ENCODE peak calls at places on chromosome 4, in four cellular contexts. One of them, this sample, is unnamed.

GRCh38 chr4:1015179-1015578 is 3.8 kb downstream of the FGFRL1 start:
- DNase-seq in suprapubic skin: no peak
- DNase-seq in gastrocnemius medialis: no peak
- DNase-seq in uterus: no peak
- DNase-seq in this sample: no peak

GRCh38 chr4:41715155-41715554 is 33.4 kb downstream of the PHOX2B start:
- DNase-seq in gastrocnemius medialis: no peak
- DNase-seq in uterus: no peak
- DNase-seq in suprapubic skin: no peak
- DNase-seq in this sample: no peak

GRCh38 chr4:125368684-125369083 is 53.9 kb downstream of the FAT4 start:
- DNase-seq in suprapubic skin: no peak
- DNase-seq in uterus: no peak
- DNase-seq in gastrocnemius medialis: no peak
- DNase-seq in this sample: no peak

GRCh38 chr4:64503945-64504675 is 94.9 kb upstream of the TECRL start:
- DNase-seq in suprapubic skin: no peak
- DNase-seq in gastrocnemius medialis: no peak
- DNase-seq in uterus: no peak
- DNase-seq in this sample: no peak

GRCh38 chr4:152981278-152981677 is 45.2 kb downstream of the FHDC1 start:
- DNase-seq in gastrocnemius medialis: no peak
- DNase-seq in suprapubic skin: no peak
- DNase-seq in uterus: no peak
- DNase-seq in this sample: no peak

GRCh38 chr4:87848622-87849351 is 16.0 kb downstream of the MEPE start:
- DNase-seq in suprapubic skin: no peak
- DNase-seq in uterus: peak; percentile 45
- DNase-seq in gastrocnemius medialis: peak; percentile 18
- DNase-seq in this sample: no peak

GRCh38 chr4:138494931-138495330 is 252.8 kb upstream of the SLC7A11 start:
- DNase-seq in gastrocnemius medialis: no peak
- DNase-seq in uterus: no peak
- DNase-seq in suprapubic skin: no peak
- DNase-seq in this sample: no peak

GRCh38 chr4:71163317-71163716 is 169.9 kb downstream of the DCK start:
- DNase-seq in suprapubic skin: no peak
- DNase-seq in gastrocnemius medialis: no peak
- DNase-seq in uterus: no peak
- DNase-seq in this sample: no peak

GRCh38 chr4:874071-874470 is 48.1 kb upstream of the CPLX1 start:
- DNase-seq in suprapubic skin: no peak
- DNase-seq in gastrocnemius medialis: no peak
- DNase-seq in uterus: no peak
- DNase-seq in this sample: no peak

DNA sequence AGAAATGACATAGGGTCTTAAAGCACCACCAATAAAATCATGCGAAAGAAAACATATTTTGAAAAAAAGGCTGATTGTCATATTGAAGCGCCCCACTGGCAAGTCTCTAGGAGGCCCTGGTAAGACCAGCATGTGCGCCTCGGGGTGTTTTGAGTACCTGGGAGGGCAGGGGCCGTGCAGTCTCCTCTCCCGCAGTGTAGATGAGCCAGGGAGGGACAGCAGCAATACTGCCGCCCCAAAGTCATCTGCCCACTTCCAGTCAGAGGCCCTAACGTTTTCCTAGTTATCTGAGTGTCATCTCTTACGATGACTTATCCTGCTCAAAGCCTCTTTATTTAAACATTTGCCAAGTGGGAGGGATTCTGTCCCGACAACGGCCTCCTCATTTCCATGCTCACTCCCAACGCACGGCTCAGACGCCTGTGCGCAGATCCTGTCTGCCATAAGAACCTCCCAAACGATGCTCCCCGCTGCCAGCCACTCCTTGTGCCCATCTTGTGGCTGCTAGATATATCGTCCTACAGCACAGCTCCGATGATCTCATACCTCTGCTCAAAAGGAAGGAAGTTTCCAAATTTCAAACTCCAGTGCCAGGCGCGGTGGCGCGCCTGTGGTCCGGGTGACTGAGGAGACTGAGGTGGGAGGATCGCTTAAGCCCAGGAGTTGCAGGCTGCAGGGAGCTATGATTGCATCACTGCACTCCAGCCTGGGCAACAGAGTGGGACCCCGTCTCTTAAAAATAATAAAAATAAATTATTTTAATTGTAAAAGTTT is 17.2 kb upstream of the SCRG1 start:
- DNase-seq in gastrocnemius medialis: peak; percentile 45
- DNase-seq in uterus: peak; percentile 39
- DNase-seq in suprapubic skin: peak; percentile 81
- DNase-seq in this sample: peak; percentile 5
- TF ChIP-seq POLR2A in gastrocnemius medialis: no peak
- TF ChIP-seq POLR2A in uterus: no peak
- TF ChIP-seq POLR2A in suprapubic skin: peak; percentile 16
- TF ChIP-seq POLR2A in this sample: peak; percentile 23

GRCh38 chr4:53477666-53478065 is 100.2 kb downstream of the FIP1L1 start:
- DNase-seq in suprapubic skin: no peak
- DNase-seq in gastrocnemius medialis: no peak
- DNase-seq in uterus: no peak
- DNase-seq in this sample: no peak

GRCh38 chr4:53478671-53479456 is 101.4 kb downstream of the FIP1L1 start:
- DNase-seq in uterus: no peak
- DNase-seq in suprapubic skin: no peak
- DNase-seq in gastrocnemius medialis: no peak
- DNase-seq in this sample: no peak

GRCh38 chr4:53477038-53477565 is 99.7 kb downstream of the FIP1L1 start:
- DNase-seq in uterus: no peak
- DNase-seq in suprapubic skin: no peak
- DNase-seq in gastrocnemius medialis: no peak
- DNase-seq in this sample: no peak

GRCh38 chr4:53474178-53474577 is 96.7 kb downstream of the FIP1L1 start:
- DNase-seq in gastrocnemius medialis: no peak
- DNase-seq in uterus: no peak
- DNase-seq in suprapubic skin: no peak
- DNase-seq in this sample: no peak

GRCh38 chr4:53476232-53477037 is 99.0 kb downstream of the FIP1L1 start:
- DNase-seq in gastrocnemius medialis: no peak
- DNase-seq in uterus: no peak
- DNase-seq in suprapubic skin: no peak
- DNase-seq in this sample: no peak
- H3K4me3 ChIP-seq in gastrocnemius medialis: no peak overlapping the region
- H3K4me3 ChIP-seq in uterus: no peak overlapping the region
- H3K4me3 ChIP-seq in suprapubic skin: no peak overlapping the region
- H3K4me3 ChIP-seq in this sample: no peak overlapping the region

GRCh38 chr4:127631420-127631819 is 1.3 kb upstream of the INTU start:
- DNase-seq in suprapubic skin: no peak
- DNase-seq in uterus: no peak
- DNase-seq in gastrocnemius medialis: no peak
- DNase-seq in this sample: no peak

GRCh38 chr4:127630152-127630551 is 2.6 kb upstream of the INTU start:
- DNase-seq in uterus: no peak
- DNase-seq in suprapubic skin: no peak
- DNase-seq in gastrocnemius medialis: no peak
- DNase-seq in this sample: no peak

GRCh38 chr4:127634181-127634580 is 1.4 kb downstream of the INTU start:
- DNase-seq in suprapubic skin: no peak
- DNase-seq in uterus: no peak
- DNase-seq in gastrocnemius medialis: no peak
- DNase-seq in this sample: no peak

DNA sequence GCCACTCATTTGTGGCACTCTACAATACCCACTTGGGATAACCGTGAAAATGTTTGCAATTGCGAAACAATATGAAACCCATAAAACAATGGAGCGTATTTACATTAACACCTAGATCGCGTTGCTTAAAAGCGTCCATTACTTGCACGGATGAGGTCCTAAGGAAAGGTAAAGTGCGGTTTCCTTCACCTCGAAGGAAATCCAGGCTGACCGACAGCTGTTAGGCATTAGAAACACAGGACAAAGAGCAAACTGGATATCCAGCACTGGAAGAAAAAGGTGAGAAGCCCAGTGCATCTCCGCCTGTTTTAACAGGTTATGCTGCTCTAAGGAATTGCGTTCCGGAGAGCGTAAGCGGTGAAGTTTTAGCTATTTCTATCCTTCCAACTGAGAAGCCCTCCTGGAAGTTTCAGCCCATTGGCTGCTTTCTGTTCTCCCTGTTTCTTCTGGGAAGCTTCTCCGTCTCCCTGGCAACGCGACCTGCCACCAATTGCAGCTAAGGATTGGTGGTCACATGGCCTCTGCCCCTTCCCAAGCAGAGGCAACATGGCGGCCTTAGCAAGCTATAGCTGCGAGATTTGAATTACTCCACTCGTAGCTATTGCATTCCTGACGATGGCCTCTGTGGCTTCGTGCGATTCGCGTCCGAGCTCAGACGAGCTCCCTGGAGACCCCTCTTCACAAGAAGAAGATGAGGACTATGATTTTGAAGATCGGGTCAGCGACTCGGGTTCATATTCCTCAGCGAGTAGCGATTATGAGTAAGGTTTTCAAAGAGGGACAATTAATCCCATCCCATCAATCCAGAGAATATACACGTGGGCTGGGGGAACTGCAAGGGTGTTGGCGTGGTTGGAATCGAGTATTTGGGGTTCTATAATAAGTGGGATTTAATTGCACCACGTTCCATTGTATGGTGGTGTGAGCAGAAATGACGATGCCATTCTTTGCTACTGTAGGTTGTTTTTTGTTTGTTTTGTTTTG is at the start of gene INTU:
- DNase-seq in suprapubic skin: peak; percentile 95
- DNase-seq in gastrocnemius medialis: peak; percentile 91
- DNase-seq in uterus: peak; percentile 89
- DNase-seq in this sample: peak; percentile 31
- TF ChIP-seq POLR2A in suprapubic skin: no peak
- TF ChIP-seq POLR2A in gastrocnemius medialis: no peak
- TF ChIP-seq POLR2A in uterus: no peak
- TF ChIP-seq POLR2A in this sample: no peak

GRCh38 chr4:3463556-3464348 is 646 bp downstream of the DOK7 start:
- DNase-seq in uterus: no peak
- DNase-seq in gastrocnemius medialis: no peak
- DNase-seq in suprapubic skin: no peak
- DNase-seq in this sample: no peak

GRCh38 chr4:3462321-3462789 is 751 bp upstream of the DOK7 start:
- DNase-seq in gastrocnemius medialis: no peak
- DNase-seq in uterus: no peak
- DNase-seq in suprapubic skin: no peak
- DNase-seq in this sample: no peak

GRCh38 chr4:3461515-3462291 is 1.4 kb upstream of the DOK7 start:
- DNase-seq in uterus: no peak
- DNase-seq in suprapubic skin: no peak
- DNase-seq in gastrocnemius medialis: peak; percentile 95
- DNase-seq in this sample: no peak

GRCh38 chr4:3464349-3464905 is 1.3 kb downstream of the DOK7 start:
- DNase-seq in suprapubic skin: no peak
- DNase-seq in uterus: no peak
- DNase-seq in gastrocnemius medialis: no peak
- DNase-seq in this sample: no peak

GRCh38 chr4:3462790-3463415 is at the start of gene DOK7:
- DNase-seq in suprapubic skin: no peak
- DNase-seq in gastrocnemius medialis: peak; percentile 85
- DNase-seq in uterus: no peak
- DNase-seq in this sample: no peak
- H3K4me3 ChIP-seq in suprapubic skin: peak within 1 kb of the TSS; percentile 56
- H3K4me3 ChIP-seq in gastrocnemius medialis: peak within 1 kb of the TSS; percentile 84
- H3K4me3 ChIP-seq in uterus: no peak within 1 kb of the TSS
- H3K4me3 ChIP-seq in this sample: peak within 1 kb of the TSS; percentile 51

GRCh38 chr4:52657630-52658501 is 1.2 kb downstream of the USP46 start:
- DNase-seq in suprapubic skin: no peak
- DNase-seq in gastrocnemius medialis: peak; percentile 78
- DNase-seq in uterus: no peak
- DNase-seq in this sample: no peak

GRCh38 chr4:52660643-52661042 is 1.5 kb upstream of the USP46 start:
- DNase-seq in suprapubic skin: no peak
- DNase-seq in uterus: no peak
- DNase-seq in gastrocnemius medialis: no peak
- DNase-seq in this sample: no peak

GRCh38 chr4:52659016-52659721 is at the start of gene USP46:
- DNase-seq in uterus: peak; percentile 77
- DNase-seq in gastrocnemius medialis: peak; percentile 64
- DNase-seq in suprapubic skin: peak; percentile 84
- DNase-seq in this sample: peak; percentile 8

GRCh38 chr4:52658671-52659015 is 458 bp downstream of the USP46 start:
- DNase-seq in uterus: peak; percentile 22
- DNase-seq in gastrocnemius medialis: no peak
- DNase-seq in suprapubic skin: no peak
- DNase-seq in this sample: no peak

DNA sequence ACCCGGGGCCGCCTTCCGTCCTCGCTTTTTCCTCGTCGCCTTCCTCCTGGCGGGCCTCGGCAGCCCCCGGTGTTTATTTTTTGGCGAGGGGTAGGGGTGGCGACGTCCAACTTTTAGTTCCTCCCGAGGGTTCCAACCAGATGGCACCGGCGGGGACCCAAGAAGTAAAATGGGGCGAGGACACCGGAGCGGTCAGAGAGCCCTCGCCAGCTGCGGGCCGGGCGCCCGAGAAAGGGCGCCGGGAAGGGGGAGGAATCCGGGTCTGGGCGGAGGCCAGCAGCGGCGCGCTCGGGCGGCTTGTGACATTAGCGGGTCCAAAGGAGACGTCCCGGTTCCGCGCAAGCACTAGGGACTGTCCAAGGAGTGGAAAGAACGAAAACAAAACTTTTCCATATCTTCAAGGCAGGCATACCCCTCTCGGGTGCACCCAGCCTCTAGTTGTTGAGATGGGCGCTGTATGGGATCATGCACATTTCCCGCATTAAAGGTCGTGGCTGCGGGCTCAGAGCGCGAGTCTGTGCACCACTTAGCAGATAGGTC is 691 bp upstream of the USP46 start:
- DNase-seq in suprapubic skin: peak; percentile 83
- DNase-seq in uterus: peak; percentile 68
- DNase-seq in gastrocnemius medialis: peak; percentile 72
- DNase-seq in this sample: no peak
- TF ChIP-seq POLR2A in suprapubic skin: no peak
- TF ChIP-seq POLR2A in uterus: no peak
- TF ChIP-seq POLR2A in gastrocnemius medialis: no peak
- TF ChIP-seq POLR2A in this sample: no peak

GRCh38 chr4:164288578-164288977 is 465.4 kb upstream of the SMIM31 start:
- DNase-seq in suprapubic skin: no peak
- DNase-seq in uterus: no peak
- DNase-seq in gastrocnemius medialis: no peak
- DNase-seq in this sample: no peak

DNA sequence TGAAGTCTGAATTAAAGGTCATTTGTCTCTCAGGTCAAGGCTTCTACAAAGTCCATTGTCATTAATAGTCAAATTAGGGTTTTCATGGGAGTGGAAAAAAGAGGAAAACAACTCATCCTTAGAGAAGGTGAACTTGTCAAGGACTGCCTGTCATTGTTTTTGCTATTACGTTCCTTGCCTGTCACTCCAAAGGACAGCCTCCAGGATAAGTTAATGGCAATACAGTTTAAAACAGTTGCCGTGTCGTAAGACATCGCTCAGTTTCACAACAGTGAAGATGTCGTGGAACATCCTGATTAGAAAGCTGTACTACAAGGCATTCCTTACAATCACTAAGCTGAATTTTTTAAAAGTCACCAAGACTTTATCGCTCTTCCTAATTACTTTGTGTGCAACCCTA is 466.8 kb upstream of the SMIM31 start:
- DNase-seq in gastrocnemius medialis: no peak
- DNase-seq in suprapubic skin: no peak
- DNase-seq in uterus: no peak
- DNase-seq in this sample: no peak
- H3K4me3 ChIP-seq in gastrocnemius medialis: no peak overlapping the region
- H3K4me3 ChIP-seq in suprapubic skin: no peak overlapping the region
- H3K4me3 ChIP-seq in uterus: no peak overlapping the region
- H3K4me3 ChIP-seq in this sample: no peak overlapping the region

This sample was measured in esophagus squamous epithelium.